ENCODE peak calls at places on chromosome 12, in four cellular contexts. I is right lobe of liver, D is K562, C is heart left ventricle. R is an unnamed sample.

GRCh38 chr12:130976171-130976720 is 22.5 kb downstream of the ADGRD1 start:
- DNase-seq in I (no peak), D (no peak), C (no peak), R (no peak)

GRCh38 chr12:22206111-22206728 is 128.3 kb downstream of the ST8SIA1 start:
- DNase-seq in I (no peak), D (no peak), C (no peak), R (no peak)

GRCh38 chr12:102765736-102766135 is 151.3 kb downstream of the PAH start:
- DNase-seq in I (no peak), D (no peak), C (no peak), R (no peak)

GRCh38 chr12:4108803-4109345 is 164.7 kb upstream of the CCND2 start:
- DNase-seq in I (no peak), D (no peak), C (no peak), R (no peak)

GRCh38 chr12:131604146-131604844 is 106.6 kb upstream of the SFSWAP start:
- DNase-seq in I (no peak), D (no peak), C (no peak), R (no peak)

GRCh38 chr12:109150124-109150640 is 33.8 kb downstream of the ACACB start:
- DNase-seq in I (no peak), D (no peak), C (no peak), R (no peak)

GRCh38 chr12:63098851-63099250 is 52.1 kb downstream of the AVPR1A start:
- DNase-seq in I (no peak), D (peak; percentile 23), C (no peak), R (no peak)

GRCh38 chr12:26617513-26617912 is 215.5 kb downstream of the ITPR2 start:
- DNase-seq in I (no peak), D (no peak), C (no peak), R (no peak)

GRCh38 chr12:111444706-111445310 is 39.1 kb downstream of the SH2B3 start:
- DNase-seq in I (no peak), D (no peak), C (peak; percentile 83), R (no peak)

GRCh38 chr12:89574736-89575208 is 48.9 kb upstream of the POC1B start:
- DNase-seq in I (no peak), D (peak; percentile 71), C (no peak), R (no peak)

GRCh38 chr12:93347054-93347786 is 30.5 kb upstream of the NUDT4 start:
- DNase-seq in I (no peak), D (no peak), C (no peak), R (no peak)

GRCh38 chr12:124705545-124706138 is 138.2 kb upstream of the NCOR2 start:
- DNase-seq in I (no peak), D (no peak), C (no peak), R (no peak)

GRCh38 chr12:130463259-130463658 is 125.6 kb downstream of the PIWIL1 start:
- DNase-seq in I (peak; percentile 30), D (no peak), C (no peak), R (no peak)

GRCh38 chr12:57761391-57761998 is 5.4 kb downstream of the CYP27B1 start:
- DNase-seq in I (no peak), D (no peak), C (no peak), R (no peak)

GRCh38 chr12:132506328-132506727 is 16.4 kb downstream of the FBRSL1 start:
- DNase-seq in I (no peak), D (no peak), C (no peak), R (no peak)

GRCh38 chr12:6772331-6772695 is at the start of gene LAG3:
- DNase-seq in I (peak; percentile 59), D (no peak), C (no peak), R (no peak)

GRCh38 chr12:109264943-109265650 is 44.0 kb downstream of the FOXN4 start:
- DNase-seq in I (no peak), D (no peak), C (peak; percentile 72), R (no peak)

GRCh38 chr12:93957870-93958269 is 190.5 kb upstream of the PLXNC1 start:
- DNase-seq in I (no peak), D (no peak), C (no peak), R (no peak)

GRCh38 chr12:92002195-92002649 is 143.4 kb downstream of the BTG1 start:
- DNase-seq in I (no peak), D (peak; percentile 63), C (no peak), R (no peak)

GRCh38 chr12:132986885-132987225 is 688 bp downstream of the ZNF26 start:
- DNase-seq in I (no peak), D (no peak), C (no peak), R (no peak)

GRCh38 chr12:12210983-12211382 is 55.9 kb downstream of the LRP6 start:
- DNase-seq in I (no peak), D (no peak), C (no peak), R (no peak)

GRCh38 chr12:12207746-12208145 is 59.1 kb downstream of the LRP6 start:
- DNase-seq in I (no peak), D (no peak), C (no peak), R (no peak)

GRCh38 chr12:12209675-12210074 is 57.2 kb downstream of the LRP6 start:
- DNase-seq in I (no peak), D (no peak), C (no peak), R (no peak)

GRCh38 chr12:12210416-12210815 is 56.4 kb downstream of the LRP6 start:
- DNase-seq in I (no peak), D (no peak), C (no peak), R (no peak)

GRCh38 chr12:12209043-12209442 is 57.8 kb downstream of the LRP6 start:
- DNase-seq in I (no peak), D (no peak), C (no peak), R (no peak)
- H3K4me1 ChIP-seq in I (no peaks in the 10 kb centered on the region), D (no peaks in the 10 kb centered on the region), C (peaks cover 7% of the 10 kb centered on the region), R (no peaks in the 10 kb centered on the region)

GRCh38 chr12:49983892-49984291 is 11.1 kb downstream of the AQP6 start:
- DNase-seq in I (no peak), D (peak; percentile 65), C (no peak), R (no peak)
- H3K4me3 ChIP-seq in I (no peak overlapping the region), D (no peak overlapping the region), C (no peak overlapping the region), R (no peak overlapping the region)

GRCh38 chr12:53474819-53475218 is 22.9 kb downstream of the PCBP2 start:
- DNase-seq in I (no peak), D (no peak), C (no peak), R (no peak)

GRCh38 chr12:53468286-53468685 is 16.4 kb downstream of the PCBP2 start:
- DNase-seq in I (no peak), D (no peak), C (no peak), R (no peak)

GRCh38 chr12:53474077-53474476 is 22.2 kb downstream of the PCBP2 start:
- DNase-seq in I (no peak), D (no peak), C (no peak), R (no peak)

GRCh38 chr12:53467880-53468279 is 16.0 kb downstream of the PCBP2 start:
- DNase-seq in I (no peak), D (no peak), C (no peak), R (no peak)

DNA sequence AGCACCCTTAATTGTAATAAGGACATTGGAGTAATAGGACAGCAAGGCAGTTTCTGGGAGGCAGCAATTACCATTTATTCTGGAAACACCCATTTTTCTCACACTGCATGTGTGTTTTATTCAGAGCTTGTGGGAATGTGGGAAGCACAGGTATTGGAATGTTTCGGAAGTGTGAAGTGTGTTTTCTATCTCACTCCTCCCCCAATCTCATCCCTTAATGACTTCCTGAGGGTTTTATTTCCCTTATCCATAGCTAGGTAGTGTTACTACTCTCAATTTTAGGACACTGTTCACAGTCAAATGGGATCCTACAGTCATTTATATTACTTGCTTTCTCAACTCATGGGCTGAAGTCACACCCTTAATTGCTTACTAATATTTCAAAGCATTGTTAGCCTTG is 20.3 kb downstream of the PCBP2 start:
- DNase-seq in I (no peak), D (no peak), C (no peak), R (no peak)
- H3K4me1 ChIP-seq in I (no peaks in the 10 kb centered on the region), D (peaks cover 3% of the 10 kb centered on the region), C (peaks cover 56% of the 10 kb centered on the region), R (no peaks in the 10 kb centered on the region)

DNA sequence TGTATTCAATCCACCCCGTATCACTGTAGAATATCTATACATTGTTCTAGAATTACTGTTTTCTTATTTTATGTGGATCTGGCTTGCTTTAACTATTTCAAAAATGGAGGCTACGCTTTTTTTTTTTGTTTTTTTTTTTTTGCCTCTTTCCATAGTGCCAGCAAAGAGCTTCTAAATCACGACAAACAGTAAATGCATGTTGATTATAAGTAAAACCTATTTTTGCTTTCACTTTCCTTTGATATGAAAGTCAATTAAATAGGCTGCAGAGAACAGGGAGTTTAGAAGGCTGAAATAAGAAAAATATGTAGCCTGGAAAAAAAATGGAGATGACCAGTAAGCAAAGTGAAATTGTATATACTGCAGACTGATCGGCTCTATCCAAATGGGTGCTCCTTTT is 112.3 kb upstream of the AMIGO2 start:
- DNase-seq in I (no peak), D (no peak), C (no peak), R (no peak)
- H3K4me3 ChIP-seq in I (no peak overlapping the region), D (no peak overlapping the region), C (no peak overlapping the region), R (no peak overlapping the region)

GRCh38 chr12:116969615-116970575 is 59.1 kb downstream of the FBXW8 start:
- DNase-seq in I (no peak), D (no peak), C (peak; percentile 72), R (no peak)
- H3K4me1 ChIP-seq in I (no peaks in the 10 kb centered on the region), D (no peaks in the 10 kb centered on the region), C (peaks cover 3% of the 10 kb centered on the region), R (no peaks in the 10 kb centered on the region)

GRCh38 chr12:30853561-30854133 is 72.9 kb upstream of the TSPAN11 start:
- DNase-seq in I (peak; percentile 54), D (no peak), C (no peak), R (no peak)
- H3K4me3 ChIP-seq in I (no peak overlapping the region), D (no peak overlapping the region), C (no peak overlapping the region), R (no peak overlapping the region)

GRCh38 chr12:71139153-71139735 is 18.6 kb downstream of the TSPAN8 start:
- DNase-seq in I (no peak), D (no peak), C (no peak), R (no peak)
- H3K4me1 ChIP-seq in I (no peaks in the 10 kb centered on the region), D (no peaks in the 10 kb centered on the region), C (peaks cover 2% of the 10 kb centered on the region), R (no peaks in the 10 kb centered on the region)

GRCh38 chr12:43210437-43211197 is 341.4 kb downstream of the ADAMTS20 start:
- DNase-seq in I (no peak), D (no peak), C (no peak), R (no peak)
- H3K4me3 ChIP-seq in I (no peak overlapping the region), D (no peak overlapping the region), C (no peak overlapping the region), R (no peak overlapping the region)

DNA sequence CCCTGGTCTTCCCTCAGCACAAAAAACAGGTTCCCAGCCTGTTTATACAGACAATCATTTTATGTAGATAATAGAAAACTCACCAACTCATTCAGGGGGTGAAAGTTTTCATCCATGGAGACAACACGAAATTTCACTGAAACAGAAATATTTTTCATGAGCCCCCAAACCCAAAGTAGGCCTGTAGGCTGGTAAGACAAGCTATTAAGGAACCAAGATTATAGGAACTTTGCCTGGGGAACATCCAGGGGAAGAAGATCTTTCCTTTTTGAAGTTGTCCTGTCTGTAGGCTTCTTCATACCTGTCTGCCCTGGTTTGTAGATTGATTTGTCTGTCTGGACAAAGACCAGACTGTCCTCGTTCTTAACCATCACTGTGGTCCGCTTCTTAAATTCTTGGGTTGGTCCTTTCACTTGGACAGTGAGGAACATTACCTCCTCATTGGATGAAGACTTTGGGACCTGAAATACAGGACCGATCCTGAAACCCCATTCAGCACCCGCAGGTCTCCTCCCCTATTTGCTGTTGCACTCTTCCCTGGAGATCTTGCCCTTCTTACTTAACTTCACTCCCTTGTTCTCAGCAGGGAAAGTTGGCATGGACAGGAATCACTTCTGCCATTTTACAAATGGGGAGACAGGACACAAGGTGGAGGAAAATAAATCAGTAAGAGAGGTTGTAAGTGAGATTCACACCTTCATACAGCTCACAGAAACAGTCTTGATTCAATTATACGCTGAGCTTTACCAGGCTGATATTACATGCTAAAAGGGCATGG is 3.5 kb downstream of the A2M start:
- DNase-seq in I (no peak), D (no peak), C (no peak), R (no peak)
- H3K4me1 ChIP-seq in I (no peaks in the 10 kb centered on the region), D (no peaks in the 10 kb centered on the region), C (peaks cover 23% of the 10 kb centered on the region), R (peaks cover 2% of the 10 kb centered on the region)